ENCODE peak calls at places on chromosomes 7 and 10, in ten cellular contexts. P, J, G, S, W, B, K, T, R and V are unnamed samples.

GRCh38 chr7:131400833-131401593 is 73.3 kb downstream of the MKLN1 start:
- DNase-seq in B (no peak), P (no peak), W (peak), S (no peak), R (no peak), T (peak), J (peak), G (no peak), K (no peak), V (no peak)

GRCh38 chr7:105808209-105808608 is 68.2 kb downstream of the ATXN7L1 start:
- DNase-seq in B (no peak), P (no peak), K (no peak), J (no peak), G (no peak), W (no peak), T (no peak), R (no peak), S (no peak), V (no peak)

GRCh38 chr10:62761115-62761514 is 43.4 kb upstream of the ADO start:
- DNase-seq in P (no peak), S (no peak), W (no peak), K (no peak), T (no peak), B (no peak), J (no peak), R (no peak), G (no peak), V (no peak)

GRCh38 chr7:13979671-13980438 is 9.6 kb downstream of the ETV1 start:
- DNase-seq in W (peak), T (peak), K (peak), S (peak), B (no peak), J (no peak), P (no peak), G (no peak), R (peak), V (no peak)

GRCh38 chr10:80468806-80469421 is 14.8 kb downstream of the TSPAN14 start:
- DNase-seq in T (no peak), J (peak), B (peak), P (no peak), K (no peak), R (no peak), W (no peak), G (no peak), S (no peak), V (no peak)

GRCh38 chr7:129789652-129790051 is 163.1 kb downstream of the UBE2H start:
- DNase-seq in R (no peak), J (no peak), K (no peak), B (no peak), G (no peak), T (no peak), S (no peak), P (no peak), W (no peak), V (no peak)

GRCh38 chr7:49878627-49879026 is 105.2 kb downstream of the VWC2 start:
- DNase-seq in S (no peak), K (no peak), B (no peak), G (no peak), P (no peak), W (no peak), T (no peak), J (peak), R (no peak), V (no peak)

GRCh38 chr10:70267161-70267933 is 16.5 kb downstream of the NPFFR1 start:
- DNase-seq in B (peak), W (peak), K (peak), P (peak), S (peak), G (no peak), R (peak), T (peak), J (no peak), V (peak)

DNA sequence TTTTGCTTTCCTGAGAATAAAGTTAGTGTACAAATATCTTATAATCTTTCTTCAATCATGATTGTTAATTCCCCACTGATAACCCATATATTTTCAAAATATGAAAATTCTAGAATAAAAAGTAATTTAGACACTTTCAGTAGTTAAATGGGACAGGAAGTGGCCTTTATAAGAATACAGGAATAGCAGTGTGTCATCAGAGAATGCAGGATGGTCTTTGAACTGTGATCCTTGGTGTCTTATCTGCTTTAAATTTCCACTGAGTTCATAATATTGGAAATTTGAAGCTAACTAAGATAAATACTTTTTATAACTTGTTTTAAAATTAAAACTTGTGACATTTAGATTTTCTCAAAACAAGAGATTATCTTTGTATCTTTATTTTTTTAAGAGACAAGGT is 75.4 kb downstream of the CREM start:
- DNase-seq in B (no peak), T (no peak), G (no peak), W (no peak), P (no peak), R (no peak), J (no peak), K (no peak), S (no peak), V (no peak)
- H3K4me3 ChIP-seq in B (no peak), T (no peak), G (no peak), W (no peak), P (no peak), R (no peak), J (no peak), K (no peak), S (no peak), V (no peak)

GRCh38 chr10:76308946-76309529 is 877.6 kb downstream of the LRMDA start:
- DNase-seq in B (no peak), G (no peak), T (no peak), K (no peak), R (peak), S (no peak), P (peak), W (no peak), J (no peak), V (no peak)

GRCh38 chr10:76315240-76315639 is 883.8 kb downstream of the LRMDA start:
- DNase-seq in B (no peak), T (no peak), S (no peak), G (no peak), W (no peak), K (no peak), P (no peak), R (no peak), J (no peak), V (no peak)

GRCh38 chr10:76309744-76310441 is 878.5 kb downstream of the LRMDA start:
- DNase-seq in W (peak), P (no peak), T (peak), G (no peak), B (no peak), R (peak), K (no peak), S (no peak), J (no peak), V (peak)

GRCh38 chr10:76310681-76311080 is 879.3 kb downstream of the LRMDA start:
- DNase-seq in W (no peak), G (no peak), P (no peak), J (no peak), K (no peak), B (no peak), S (no peak), T (no peak), R (no peak), V (no peak)

DNA sequence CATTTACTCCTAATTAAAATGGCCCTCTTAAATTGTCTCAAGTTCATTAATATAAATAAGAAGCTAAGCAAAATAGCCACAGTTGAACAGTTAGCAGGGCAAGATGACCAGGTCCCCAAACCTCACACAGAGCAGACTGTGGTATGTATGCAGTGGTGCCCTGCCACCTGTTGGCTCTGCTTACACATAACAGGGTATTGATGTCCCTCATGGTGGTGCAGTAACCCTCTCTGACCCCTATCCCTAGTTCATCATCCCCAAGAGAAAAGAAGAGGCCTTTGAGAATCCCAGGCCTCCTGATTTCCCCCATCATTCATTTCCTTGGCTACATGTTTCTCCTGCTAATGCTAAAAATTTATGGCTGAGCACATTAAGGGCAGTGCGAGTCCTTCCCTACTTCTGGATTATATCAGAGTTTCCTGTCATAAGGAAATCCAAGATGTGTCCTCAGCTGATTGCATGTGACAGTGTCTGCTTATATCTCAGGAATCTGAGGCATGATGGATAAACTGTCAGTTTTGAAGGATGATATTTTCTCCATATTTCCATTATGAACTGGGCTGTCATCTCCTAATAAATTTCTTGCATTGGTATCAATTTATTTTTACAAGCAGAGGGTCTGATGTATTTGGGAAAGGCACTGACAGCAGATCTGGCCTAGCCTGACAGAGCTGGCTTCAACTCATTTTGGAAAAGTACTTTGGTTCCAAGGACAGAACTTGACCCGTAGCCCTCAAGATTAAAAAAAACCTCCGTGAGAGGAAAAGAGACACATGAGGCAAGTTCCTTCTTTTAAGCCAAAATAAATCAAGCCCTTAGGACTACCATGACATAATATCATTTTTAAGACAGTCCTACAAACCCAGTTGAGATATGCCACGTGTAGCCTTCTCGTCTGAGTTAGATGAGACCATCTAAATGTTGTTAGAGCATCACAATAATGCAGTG is 880.6 kb downstream of the LRMDA start:
- DNase-seq in G (no peak), T (peak), R (no peak), K (no peak), J (no peak), P (peak), S (no peak), W (peak), B (no peak), V (no peak)
- TF ChIP-seq CTCF in G (no peak), T (peak), R (peak), K (peak), J (no peak), P (peak), S (peak), W (peak), B (no peak), V (peak)

GRCh38 chr7:75536491-75536890 is 44.4 kb downstream of the SPDYE5 start:
- DNase-seq in P (no peak), W (no peak), B (no peak), K (no peak), S (no peak), T (no peak), G (peak), R (no peak), J (no peak), V (no peak)

GRCh38 chr7:75533926-75534325 is 41.8 kb downstream of the SPDYE5 start:
- DNase-seq in W (no peak), S (no peak), T (no peak), K (no peak), R (no peak), P (no peak), J (no peak), B (no peak), G (peak), V (no peak)

GRCh38 chr7:75532639-75533038 is 40.5 kb downstream of the SPDYE5 start:
- DNase-seq in R (no peak), B (no peak), W (no peak), P (no peak), T (no peak), K (no peak), G (no peak), S (no peak), J (no peak), V (no peak)

GRCh38 chr7:75536940-75537538 is 44.9 kb downstream of the SPDYE5 start:
- DNase-seq in T (no peak), K (no peak), B (no peak), G (peak), P (no peak), W (no peak), R (no peak), J (no peak), S (no peak), V (no peak)

GRCh38 chr7:75534727-75535307 is 42.7 kb downstream of the SPDYE5 start:
- DNase-seq in P (no peak), K (peak), J (no peak), B (no peak), T (peak), W (peak), R (peak), G (peak), S (peak), V (peak)
- H3K4me3 ChIP-seq in P (no peak), K (no peak), J (no peak), B (no peak), T (no peak), W (no peak), R (no peak), G (no peak), S (no peak), V (no peak)

DNA sequence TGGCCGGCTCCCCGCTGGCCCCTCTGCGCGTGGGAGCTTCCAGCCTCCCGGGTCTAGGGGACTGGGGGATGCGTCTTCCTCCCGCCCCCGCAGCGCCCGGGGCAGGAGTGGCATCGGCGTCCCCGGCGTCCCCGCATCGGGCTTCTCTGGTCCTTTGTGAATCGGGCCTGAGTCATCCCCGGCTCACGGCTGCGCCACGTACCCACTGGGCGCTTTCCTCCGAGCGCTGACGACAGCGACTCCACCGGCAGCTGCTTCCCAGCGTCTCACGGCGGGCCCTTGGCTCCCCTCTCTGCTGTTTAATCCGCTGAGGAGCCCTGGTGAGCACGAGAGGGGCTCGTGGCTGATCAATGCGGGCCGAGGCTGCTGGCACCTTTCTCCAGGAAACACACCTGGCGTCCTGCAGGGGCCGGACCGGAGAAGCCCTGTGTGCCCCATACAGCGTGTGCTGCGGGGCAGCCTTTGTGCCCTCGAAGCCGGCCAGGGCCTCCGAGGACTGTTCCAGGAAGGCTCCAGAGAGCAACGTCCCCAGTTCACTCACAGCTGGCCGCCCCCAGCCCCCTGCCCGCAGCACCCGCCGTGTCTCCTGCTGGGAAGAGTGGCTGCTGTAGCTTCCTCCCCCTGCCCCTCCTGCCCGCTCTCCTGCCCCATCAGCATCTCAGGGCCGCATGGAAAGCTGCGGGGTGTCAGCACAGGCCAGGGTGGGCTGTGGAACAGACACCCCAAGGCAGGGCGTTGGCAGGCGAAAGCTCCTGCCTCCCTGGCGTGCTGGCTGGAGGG is 95.5 kb upstream of the DIP2C start:
- DNase-seq in J (peak), B (peak), S (peak), T (peak), P (peak), R (peak), G (peak), K (peak), W (peak), V (no peak)
- TF ChIP-seq CTCF in J (no peak), B (no peak), S (peak), T (peak), P (no peak), R (peak), G (no peak), K (peak), W (no peak), V (peak)

DNA sequence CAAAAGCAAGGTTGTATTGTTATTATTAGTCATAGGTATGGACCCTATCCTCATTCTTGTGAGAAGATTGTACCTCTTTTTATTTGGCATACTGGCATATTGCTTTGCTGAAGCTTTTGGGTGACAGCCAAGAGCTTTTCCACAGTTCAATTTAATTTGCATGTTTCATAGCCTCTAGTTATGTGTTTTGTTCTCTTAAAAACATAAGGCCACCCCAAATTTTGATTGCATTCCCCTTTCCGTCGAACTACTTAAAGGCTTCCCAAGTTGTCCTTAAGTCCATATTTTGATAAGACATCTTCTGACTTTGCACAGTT is 1.6 kb downstream of the MCU start:
- DNase-seq in R (peak), B (no peak), S (no peak), W (no peak), T (peak), J (no peak), G (no peak), P (no peak), K (no peak), V (no peak)
- H3K4me3 ChIP-seq in R (peak), B (peak), S (peak), W (peak), T (peak), J (no peak), G (no peak), P (peak), K (peak), V (peak)

GRCh38 chr7:87325576-87326370 is 19.7 kb upstream of the CROT start:
- DNase-seq in R (no peak), W (no peak), G (no peak), P (no peak), J (no peak), B (no peak), S (no peak), K (no peak), T (no peak), V (no peak)
- TF ChIP-seq CTCF in R (no peak), W (no peak), G (no peak), P (no peak), J (no peak), B (no peak), S (no peak), K (peak), T (no peak), V (no peak)

DNA sequence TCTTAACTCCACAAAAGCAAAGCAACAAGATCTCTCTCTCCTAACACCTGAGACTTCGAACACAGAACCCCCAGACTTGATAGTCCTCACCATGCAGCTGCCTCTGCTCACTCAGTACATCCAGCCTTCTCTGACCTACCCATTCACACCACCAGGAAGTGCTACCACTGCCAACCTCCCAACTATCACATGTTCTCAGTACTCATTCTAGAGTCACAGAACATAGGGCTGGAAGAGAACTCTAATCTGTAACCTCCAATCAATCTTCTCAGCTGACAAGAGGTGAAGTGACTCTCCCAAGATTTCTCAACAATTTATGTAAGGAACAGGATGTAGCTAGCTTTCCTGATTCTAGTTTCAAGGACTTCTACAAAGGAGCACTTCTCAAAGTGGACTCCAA is 3.8 kb downstream of the NUDCD3 start:
- DNase-seq in K (no peak), W (peak), J (no peak), B (peak), R (peak), T (peak), S (peak), G (no peak), P (no peak), V (no peak)
- H3K4me3 ChIP-seq in K (no peak), W (no peak), J (no peak), B (no peak), R (no peak), T (no peak), S (no peak), G (no peak), P (no peak), V (no peak)

GRCh38 chr10:36170943-36171501 is 528.9 kb upstream of the FZD8 start:
- DNase-seq in T (peak), K (no peak), B (no peak), G (no peak), R (no peak), S (no peak), J (no peak), W (peak), P (no peak), V (no peak)

GRCh38 chr10:36172574-36172973 is 530.5 kb upstream of the FZD8 start:
- DNase-seq in R (peak), J (no peak), T (peak), B (no peak), W (peak), G (no peak), P (no peak), S (no peak), K (peak), V (no peak)

GRCh38 chr10:36172054-36172531 is 530.0 kb upstream of the FZD8 start:
- DNase-seq in P (no peak), G (no peak), W (peak), B (no peak), S (no peak), T (peak), R (peak), K (peak), J (no peak), V (peak)

GRCh38 chr10:36171546-36171945 is 529.5 kb upstream of the FZD8 start:
- DNase-seq in K (no peak), S (no peak), G (no peak), T (peak), R (no peak), B (no peak), W (peak), J (no peak), P (peak), V (no peak)

GRCh38 chr10:36168777-36169176 is 526.7 kb upstream of the FZD8 start:
- DNase-seq in S (no peak), K (no peak), W (no peak), T (no peak), R (no peak), B (no peak), P (no peak), J (no peak), G (no peak), V (no peak)
- TF ChIP-seq CTCF in S (no peak), K (no peak), W (no peak), T (no peak), R (no peak), B (no peak), P (no peak), J (no peak), G (no peak), V (no peak)